ENCODE peak calls at places on chromosomes 16 and 17, in nine cellular contexts. E, W, S, T, Y, H, D, P and X are unnamed samples.

GRCh38 chr16:75385507-75386152 is 47.7 kb downstream of the CFDP1 start:
- DNase-seq in E (no peak), W (peak; percentile 29), S (no peak), T (peak; percentile 68), Y (peak; percentile 88), H (peak; percentile 78), D (no peak), P (no peak), X (no peak)

GRCh38 chr16:86576591-86577313 is 1.6 kb upstream of the FOXL1 start:
- DNase-seq in E (no peak), W (no peak), S (peak; percentile 34), T (no peak), Y (no peak), H (no peak), D (peak; percentile 77), P (no peak), X (no peak)

GRCh38 chr17:43576563-43577229 is 30.6 kb upstream of the ETV4 start:
- DNase-seq in E (peak; percentile 78), W (peak; percentile 62), S (peak; percentile 69), T (peak; percentile 88), Y (peak; percentile 77), H (peak; percentile 80), D (peak; percentile 82), P (peak; percentile 75), X (peak; percentile 73)

GRCh38 chr16:14634389-14634725 is 1.6 kb downstream of the BFAR start:
- DNase-seq in E (no peak), W (no peak), S (no peak), T (no peak), Y (no peak), H (no peak), D (no peak), P (no peak), X (no peak)

GRCh38 chr17:2061441-2061797 is 6.5 kb downstream of the HIC1 start:
- DNase-seq in E (no peak), W (no peak), S (no peak), T (no peak), Y (no peak), H (no peak), D (no peak), P (no peak), X (no peak)

GRCh38 chr17:83125515-83126274 is 46.3 kb downstream of the METRNL start:
- DNase-seq in E (no peak), W (no peak), S (no peak), T (no peak), Y (no peak), H (no peak), D (peak; percentile 76), P (no peak), X (no peak)

GRCh38 chr16:15949210-15950166 is at the start of gene ABCC1:
- DNase-seq in E (peak; percentile 66), W (peak; percentile 51), S (peak; percentile 56), T (peak; percentile 60), Y (no peak), H (peak; percentile 65), D (peak; percentile 76), P (peak; percentile 63), X (peak; percentile 18)

GRCh38 chr17:61366715-61367413 is 32.8 kb upstream of the TBX2 start:
- DNase-seq in E (no peak), W (peak; percentile 63), S (peak; percentile 66), T (peak; percentile 96), Y (no peak), H (no peak), D (no peak), P (no peak), X (no peak)

GRCh38 chr16:26816266-26816665 is 250.5 kb upstream of the C16orf82 start:
- DNase-seq in E (no peak), W (no peak), S (no peak), T (peak; percentile 11), Y (no peak), H (no peak), D (no peak), P (no peak), X (no peak)

GRCh38 chr16:78163772-78164391 is 64.4 kb downstream of the WWOX start:
- DNase-seq in E (no peak), W (no peak), S (no peak), T (no peak), Y (no peak), H (no peak), D (no peak), P (no peak), X (no peak)

GRCh38 chr17:77737442-77738265 is 220.8 kb upstream of the TNRC6C start:
- DNase-seq in E (no peak), W (peak; percentile 5), S (no peak), T (no peak), Y (no peak), H (no peak), D (peak; percentile 52), P (no peak), X (no peak)

GRCh38 chr16:57862698-57863433 is 60.6 kb upstream of the KIFC3 start:
- DNase-seq in E (no peak), W (no peak), S (no peak), T (peak; percentile 96), Y (no peak), H (peak; percentile 82), D (no peak), P (no peak), X (no peak)

GRCh38 chr17:71460943-71461342 is 659.9 kb upstream of the SOX9 start:
- DNase-seq in E (no peak), W (no peak), S (no peak), T (no peak), Y (peak; percentile 43), H (peak; percentile 12), D (no peak), P (peak; percentile 64), X (peak; percentile 22)

GRCh38 chr17:35051183-35051578 is 12.3 kb downstream of the RFFL start:
- DNase-seq in E (no peak), W (no peak), S (no peak), T (peak; percentile 81), Y (no peak), H (no peak), D (no peak), P (no peak), X (no peak)

DNA sequence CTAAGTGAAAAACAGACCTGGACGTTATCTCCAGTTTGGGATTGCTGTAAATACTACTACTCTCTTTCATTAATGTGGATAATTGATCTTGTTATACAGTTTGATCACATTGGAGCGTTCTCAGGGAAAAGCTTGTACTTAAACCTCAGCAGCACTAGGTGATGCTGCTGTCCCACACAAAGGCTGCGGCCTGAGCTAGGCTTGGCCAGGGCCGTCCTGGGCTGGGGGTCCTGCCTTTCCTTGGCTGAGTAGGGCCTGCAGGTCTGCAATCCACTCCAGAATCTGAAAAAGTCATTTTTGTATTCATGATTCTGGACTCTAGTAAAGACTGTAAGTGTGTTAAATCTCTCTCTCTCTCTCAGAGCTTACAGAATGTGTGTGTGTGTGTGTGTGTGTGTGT is 23.7 kb upstream of the PMFBP1 start:
- DNase-seq in E (no peak), W (no peak), S (no peak), T (no peak), Y (no peak), H (no peak), D (no peak), P (no peak), X (peak; percentile 14)
- TF ChIP-seq CTCF in E (no peak), W (no peak), S (no peak), T (peak; percentile 82), Y (no peak), H (no peak), D (no peak), P (no peak), X (peak; percentile 48)

GRCh38 chr17:80396680-80397387 is 18.1 kb upstream of the ENDOV start:
- DNase-seq in E (no peak), W (no peak), S (no peak), T (no peak), Y (no peak), H (no peak), D (no peak), P (no peak), X (no peak)

GRCh38 chr17:80393491-80393890 is 21.5 kb upstream of the ENDOV start:
- DNase-seq in E (no peak), W (no peak), S (no peak), T (no peak), Y (no peak), H (no peak), D (no peak), P (no peak), X (no peak)

GRCh38 chr17:80393961-80394360 is 21.0 kb upstream of the ENDOV start:
- DNase-seq in E (no peak), W (no peak), S (no peak), T (no peak), Y (no peak), H (no peak), D (no peak), P (no peak), X (no peak)

GRCh38 chr17:80394629-80395216 is 20.2 kb upstream of the ENDOV start:
- DNase-seq in E (no peak), W (no peak), S (no peak), T (no peak), Y (no peak), H (no peak), D (no peak), P (no peak), X (no peak)

GRCh38 chr17:80395402-80396151 is 19.4 kb upstream of the ENDOV start:
- DNase-seq in E (no peak), W (no peak), S (no peak), T (no peak), Y (no peak), H (no peak), D (no peak), P (no peak), X (no peak)
- TF ChIP-seq CTCF in E (no peak), W (no peak), S (no peak), T (no peak), Y (no peak), H (no peak), D (no peak), P (no peak), X (no peak)

GRCh38 chr16:89452925-89453324 is 37.4 kb downstream of the ANKRD11 start:
- DNase-seq in E (no peak), W (no peak), S (no peak), T (no peak), Y (no peak), H (no peak), D (no peak), P (no peak), X (no peak)

GRCh38 chr16:89452241-89452640 is 38.1 kb downstream of the ANKRD11 start:
- DNase-seq in E (no peak), W (no peak), S (no peak), T (no peak), Y (no peak), H (no peak), D (no peak), P (no peak), X (no peak)

GRCh38 chr16:89455692-89456091 is 34.7 kb downstream of the ANKRD11 start:
- DNase-seq in E (peak; percentile 2), W (no peak), S (no peak), T (no peak), Y (no peak), H (no peak), D (no peak), P (no peak), X (no peak)

GRCh38 chr16:89455178-89455577 is 35.2 kb downstream of the ANKRD11 start:
- DNase-seq in E (peak; percentile 2), W (no peak), S (no peak), T (no peak), Y (no peak), H (no peak), D (no peak), P (no peak), X (no peak)

GRCh38 chr16:89453662-89454321 is 36.6 kb downstream of the ANKRD11 start:
- DNase-seq in E (no peak), W (peak; percentile 28), S (peak; percentile 29), T (no peak), Y (no peak), H (peak; percentile 51), D (no peak), P (peak; percentile 70), X (no peak)
- TF ChIP-seq CTCF in E (no peak), W (no peak), S (no peak), T (no peak), Y (peak; percentile 22), H (no peak), D (peak; percentile 13), P (no peak), X (peak; percentile 45)

GRCh38 chr16:84308120-84308519 is 13.4 kb downstream of the WFDC1 start:
- DNase-seq in E (peak; percentile 33), W (peak; percentile 24), S (peak; percentile 57), T (peak; percentile 40), Y (peak; percentile 34), H (peak; percentile 64), D (peak; percentile 87), P (peak; percentile 31), X (peak; percentile 53)
- TF ChIP-seq CTCF in E (no peak), W (peak; percentile 57), S (peak; percentile 65), T (peak; percentile 88), Y (peak; percentile 69), H (peak; percentile 64), D (peak; percentile 74), P (peak; percentile 17), X (peak; percentile 58)